ENCODE peak calls at places on chromosome 11, in six cellular contexts. V is adrenal gland, H is HFFc6, G is fibroblast of mammary gland, R is amygdala, Q is smooth muscle cell of the brain vasculature. O is an unnamed sample.

GRCh38 chr11:65435330-65435931 is 12.8 kb downstream of the NEAT1 start:
- DNase-seq in V (no peak), H (no peak), G (peak), R (no peak), Q (no peak), O (no peak)

GRCh38 chr11:84137960-84138359 is 851.8 kb upstream of the CCDC90B start:
- DNase-seq in V (no peak), H (no peak), G (no peak), R (no peak), Q (no peak), O (no peak)

GRCh38 chr11:44325698-44326097 is 15.8 kb upstream of the ALX4 start:
- DNase-seq in V (no peak), H (no peak), G (no peak), R (no peak), Q (no peak), O (no peak)

GRCh38 chr11:75768112-75768908 is at the start of gene DGAT2:
- DNase-seq in V (peak), H (no peak), G (peak), R (peak), Q (no peak), O (peak)

GRCh38 chr11:13105237-13105844 is 96.2 kb downstream of the RASSF10 start:
- DNase-seq in V (no peak), H (no peak), G (no peak), R (no peak), Q (no peak), O (no peak)

GRCh38 chr11:2208691-2209369 is 37.2 kb upstream of the TH start:
- DNase-seq in V (peak), H (no peak), G (no peak), R (no peak), Q (no peak), O (no peak)

GRCh38 chr11:86183694-86184093 is 60.9 kb upstream of the EED start:
- DNase-seq in V (no peak), H (peak), G (peak), R (no peak), Q (no peak), O (no peak)

GRCh38 chr11:19380375-19380774 is 139.6 kb upstream of the E2F8 start:
- DNase-seq in V (peak), H (peak), G (peak), R (no peak), Q (no peak), O (peak)

GRCh38 chr11:77269484-77270123 is 31.9 kb downstream of the GDPD4 start:
- DNase-seq in V (no peak), H (peak), G (peak), R (no peak), Q (no peak), O (no peak)

GRCh38 chr11:103842191-103842590 is 194.2 kb upstream of the DDI1 start:
- DNase-seq in V (no peak), H (no peak), G (no peak), R (no peak), Q (no peak), O (no peak)

GRCh38 chr11:92886243-92886905 is 83.1 kb upstream of the MTNR1B start:
- DNase-seq in V (peak), H (peak), G (peak), R (no peak), Q (peak), O (peak)

GRCh38 chr11:7165911-7166310 is 77.1 kb downstream of the RBMXL2 start:
- DNase-seq in V (no peak), H (no peak), G (no peak), R (no peak), Q (no peak), O (no peak)

GRCh38 chr11:100830295-100830694 is 143.2 kb downstream of the ARHGAP42 start:
- DNase-seq in V (no peak), H (no peak), G (peak), R (no peak), Q (no peak), O (no peak)

GRCh38 chr11:42237701-42238235 is 778.3 kb upstream of the LRRC4C start:
- DNase-seq in V (no peak), H (peak), G (peak), R (no peak), Q (no peak), O (no peak)

O was measured in COLO829.